ENCODE peak calls at places on chromosomes 1 and 21, in six cellular contexts. L is endothelial cell, D is mucosa of descending colon, J is AG10803, X is choroid plexus epithelial cell, R is astrocyte of the spinal cord. W is an unnamed sample.

GRCh38 chr21:45423201-45423955 is 18.4 kb downstream of the COL18A1 start:
- DNase-seq in J (no peak), L (no peak), R (no peak), X (no peak), D (peak), W (peak)

GRCh38 chr1:53362270-53362669 is 34.4 kb upstream of the LRP8 start:
- DNase-seq in D (no peak), X (no peak), L (no peak), J (no peak), R (no peak), W (peak)

GRCh38 chr1:171680339-171680738 is 27.9 kb upstream of the MYOC start:
- DNase-seq in J (no peak), D (no peak), R (no peak), L (no peak), X (no peak), W (no peak)

GRCh38 chr1:59043796-59044195 is 253.1 kb upstream of the FGGY start:
- DNase-seq in L (no peak), X (peak), D (peak), J (peak), R (peak), W (no peak)

GRCh38 chr1:80878343-80878742 is 922.4 kb upstream of the ADGRL2 start:
- DNase-seq in L (no peak), J (no peak), X (no peak), R (no peak), D (no peak), W (no peak)

GRCh38 chr1:229124471-229125198 is 146.3 kb upstream of the RAB4A start:
- DNase-seq in D (peak), R (no peak), X (no peak), L (no peak), J (no peak), W (no peak)

GRCh38 chr1:40797668-40798010 is 14.1 kb downstream of the KCNQ4 start:
- DNase-seq in L (no peak), D (no peak), R (no peak), X (no peak), J (no peak), W (no peak)

GRCh38 chr1:103144681-103145080 is 36.4 kb upstream of the COL11A1 start:
- DNase-seq in D (no peak), J (no peak), L (no peak), X (peak), R (peak), W (no peak)

GRCh38 chr1:202632241-202632640 is 78.0 kb downstream of the SYT2 start:
- DNase-seq in D (no peak), R (no peak), L (no peak), X (no peak), J (no peak), W (no peak)

GRCh38 chr1:155191904-155192303 is 15.8 kb downstream of the THBS3 start:
- DNase-seq in X (no peak), D (peak), L (no peak), R (no peak), J (no peak), W (no peak)

GRCh38 chr1:207672525-207673130 is 27.7 kb downstream of the CR1L start:
- DNase-seq in J (peak), R (peak), L (peak), D (no peak), X (peak), W (peak)

GRCh38 chr1:79043506-79043905 is 37.0 kb upstream of the ADGRL4 start:
- DNase-seq in L (no peak), J (peak), D (no peak), X (peak), R (no peak), W (no peak)

GRCh38 chr1:14809186-14809981 is 210.9 kb downstream of the KAZN start:
- DNase-seq in L (no peak), X (no peak), R (no peak), J (no peak), D (no peak), W (no peak)

GRCh38 chr1:4108341-4108740 is 208.3 kb upstream of the C1orf174 start:
- DNase-seq in R (no peak), X (no peak), J (no peak), D (no peak), L (no peak), W (no peak)

GRCh38 chr1:232114985-232115384 is 488.4 kb downstream of the DISC1 start:
- DNase-seq in L (no peak), R (no peak), J (no peak), X (no peak), D (no peak), W (no peak)

GRCh38 chr1:156281281-156282142 is 1.1 kb downstream of the SMG5 start:
- DNase-seq in L (no peak), X (peak), D (peak), R (peak), J (peak), W (no peak)

GRCh38 chr1:23611601-23612327 is 52.5 kb upstream of the ID3 start:
- DNase-seq in X (no peak), J (no peak), L (no peak), R (no peak), D (peak), W (no peak)

GRCh38 chr1:19646771-19647319 is 2.7 kb downstream of the NBL1 start:
- DNase-seq in L (no peak), J (no peak), X (no peak), R (no peak), D (no peak), W (no peak)

GRCh38 chr21:42097860-42098259 is 26.7 kb downstream of the UMODL1 start:
- DNase-seq in D (peak), R (peak), L (peak), X (peak), J (peak), W (no peak)

GRCh38 chr1:209250970-209251636 is 332.4 kb upstream of the CAMK1G start:
- DNase-seq in X (no peak), R (no peak), D (no peak), L (no peak), J (no peak), W (no peak)

GRCh38 chr1:9809122-9809521 is 14.6 kb downstream of the CLSTN1 start:
- DNase-seq in D (no peak), J (no peak), R (no peak), X (no peak), L (no peak), W (peak)

GRCh38 chr1:54407957-54408700 is 1.9 kb upstream of the SSBP3 start:
- DNase-seq in X (peak), D (no peak), J (peak), R (peak), L (no peak), W (peak)

GRCh38 chr1:167118188-167118587 is 24.3 kb downstream of the STYXL2 start:
- DNase-seq in D (no peak), J (no peak), L (no peak), R (no peak), X (no peak), W (no peak)

GRCh38 chr1:3504823-3505155 is 50.3 kb downstream of the ARHGEF16 start:
- DNase-seq in J (no peak), R (no peak), L (no peak), D (no peak), X (peak), W (no peak)

GRCh38 chr1:240803151-240803550 is 191.2 kb upstream of the GREM2 start:
- DNase-seq in R (peak), D (no peak), J (peak), X (peak), L (no peak), W (no peak)

GRCh38 chr1:154736840-154737239 is 128.9 kb upstream of the ADAR start:
- DNase-seq in R (peak), D (no peak), L (no peak), J (peak), X (peak), W (no peak)

GRCh38 chr1:235266325-235266724 is 61.7 kb downstream of the ARID4B start:
- DNase-seq in D (no peak), R (peak), J (peak), X (peak), L (no peak), W (no peak)

GRCh38 chr1:36448530-36449051 is 1.7 kb downstream of the OSCP1 start:
- DNase-seq in J (no peak), L (no peak), D (no peak), X (no peak), R (no peak), W (no peak)

GRCh38 chr1:21933397-21934248 is 3.5 kb downstream of the HSPG2 start:
- DNase-seq in J (no peak), R (no peak), L (peak), X (peak), D (peak), W (peak)

GRCh38 chr1:107434379-107434728 is 293.5 kb downstream of the NTNG1 start:
- DNase-seq in X (no peak), J (no peak), D (no peak), R (no peak), L (no peak), W (no peak)

GRCh38 chr1:165539306-165539705 is 4.5 kb upstream of the LRRC52 start:
- DNase-seq in R (no peak), D (no peak), J (peak), L (no peak), X (no peak), W (no peak)

GRCh38 chr1:198564716-198565115 is 24.2 kb upstream of the ATP6V1G3 start:
- DNase-seq in L (no peak), J (no peak), X (no peak), R (no peak), D (no peak), W (no peak)

GRCh38 chr1:186498695-186499389 is 37.9 kb upstream of the PDC start:
- DNase-seq in D (no peak), J (peak), L (no peak), R (peak), X (peak), W (no peak)

GRCh38 chr21:32463367-32463766 is 50.9 kb downstream of the EVA1C start:
- DNase-seq in D (no peak), J (peak), X (peak), L (no peak), R (peak), W (no peak)

GRCh38 chr1:170545476-170545875 is 13.5 kb downstream of the GORAB start:
- DNase-seq in R (peak), X (peak), D (no peak), L (no peak), J (peak), W (no peak)

GRCh38 chr21:35484856-35485255 is 435.8 kb upstream of the RUNX1 start:
- DNase-seq in D (no peak), X (no peak), L (no peak), J (no peak), R (no peak), W (no peak)

GRCh38 chr1:90925928-90926869 is 95.6 kb downstream of the ZNF644 start:
- DNase-seq in R (peak), J (peak), X (peak), L (no peak), D (no peak), W (peak)

GRCh38 chr1:95287078-95287477 is 53.1 kb downstream of the RWDD3 start:
- DNase-seq in X (peak), J (no peak), D (no peak), R (no peak), L (no peak), W (no peak)

DNA sequence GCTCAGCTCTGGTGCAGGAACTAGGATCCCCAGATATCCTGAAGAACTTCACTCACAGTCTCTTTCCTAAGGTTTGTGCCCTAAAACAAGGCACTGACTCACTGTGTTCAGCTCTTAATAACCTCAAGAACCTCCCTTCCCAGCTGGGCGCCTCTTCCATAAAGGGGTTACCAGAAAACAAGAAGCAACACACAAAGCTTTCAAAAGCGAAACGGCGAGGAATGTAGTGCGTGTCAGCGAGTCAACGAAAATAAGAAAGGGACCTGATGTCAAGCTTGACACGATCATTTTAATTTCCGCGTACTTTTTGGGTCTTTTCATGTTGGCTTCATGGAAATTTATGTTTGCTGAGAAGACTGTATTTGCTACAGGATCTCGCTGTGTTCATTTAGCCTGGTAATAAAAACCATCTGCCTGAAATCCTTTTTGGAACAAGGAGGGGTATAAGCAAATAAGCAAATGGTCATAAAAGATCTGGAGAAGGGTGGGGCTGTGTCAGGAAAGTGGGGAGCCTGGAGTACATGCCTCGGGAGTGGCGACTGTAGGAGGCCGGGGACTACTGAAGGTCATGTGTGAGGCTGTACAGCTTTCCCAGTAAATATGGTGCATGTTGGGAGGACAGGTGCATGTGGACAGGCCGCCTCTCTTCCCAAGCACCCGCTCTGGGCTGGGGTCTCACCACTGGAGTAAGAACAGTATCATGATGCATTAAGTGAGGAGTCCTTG is 11.4 kb upstream of the CLDN14 start:
- DNase-seq in D (peak), X (peak), L (no peak), R (peak), J (peak), W (no peak)
- TF ChIP-seq CTCF in D (no peak), X (no peak), L (no peak), R (no peak), J (no peak), W (no peak)

GRCh38 chr21:33479679-33480480 is at the start of gene TMEM50B:
- DNase-seq in R (peak), L (peak), J (peak), D (peak), X (peak), W (peak)
- TF ChIP-seq CTCF in R (peak), L (no peak), J (peak), D (peak), X (peak), W (peak)

DNA sequence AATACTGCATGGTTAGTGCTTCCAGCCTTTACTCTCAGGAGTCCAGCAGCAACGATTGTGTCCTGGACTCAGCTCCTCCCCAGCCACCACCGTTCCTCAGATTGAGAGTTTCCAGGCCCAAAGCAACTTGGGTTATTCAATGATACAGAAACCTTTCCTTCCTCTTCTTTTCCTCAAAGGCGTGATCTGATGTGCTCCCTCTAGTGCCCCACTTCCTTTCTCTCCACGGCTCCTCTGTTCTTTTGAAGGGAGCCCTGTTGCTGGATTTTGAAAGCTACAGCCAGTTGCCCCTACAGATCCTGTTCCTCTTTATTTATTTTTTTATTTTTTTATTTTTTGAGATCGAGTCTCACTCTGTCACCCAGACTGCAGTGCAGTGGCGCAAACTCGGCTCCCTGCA is 14.1 kb downstream of the CRP start:
- DNase-seq in X (no peak), D (no peak), R (no peak), J (no peak), L (no peak), W (no peak)
- TF ChIP-seq CTCF in X (no peak), D (no peak), R (no peak), J (no peak), L (no peak), W (peak)

GRCh38 chr1:27526569-27527222 is 36.7 kb upstream of the WASF2 start:
- DNase-seq in R (no peak), J (no peak), X (no peak), D (no peak), L (no peak), W (no peak)

GRCh38 chr1:27528701-27529637 is 39.0 kb upstream of the WASF2 start:
- DNase-seq in J (peak), D (peak), L (no peak), R (peak), X (peak), W (peak)

GRCh38 chr1:27527223-27527856 is 37.4 kb upstream of the WASF2 start:
- DNase-seq in J (peak), D (peak), L (peak), X (peak), R (peak), W (peak)

GRCh38 chr1:27529638-27530018 is 39.7 kb upstream of the WASF2 start:
- DNase-seq in L (no peak), R (no peak), D (no peak), X (no peak), J (no peak), W (no peak)

GRCh38 chr1:27527857-27528700 is 38.1 kb upstream of the WASF2 start:
- DNase-seq in R (no peak), J (no peak), X (no peak), D (peak), L (peak), W (peak)
- TF ChIP-seq CTCF in R (no peak), J (no peak), X (no peak), D (no peak), L (no peak), W (peak)

GRCh38 chr1:184078564-184079107 is 27.1 kb downstream of the TSEN15 start:
- DNase-seq in D (no peak), J (no peak), X (peak), R (no peak), L (no peak), W (no peak)

GRCh38 chr1:184069675-184070074 is 18.1 kb downstream of the TSEN15 start:
- DNase-seq in R (no peak), X (peak), L (no peak), D (no peak), J (peak), W (no peak)

GRCh38 chr1:184074383-184074782 is 22.9 kb downstream of the TSEN15 start:
- DNase-seq in X (no peak), J (no peak), L (no peak), D (no peak), R (no peak), W (no peak)

GRCh38 chr1:184075040-184076029 is 23.8 kb downstream of the TSEN15 start:
- DNase-seq in J (peak), X (peak), D (no peak), L (peak), R (peak), W (no peak)
- TF ChIP-seq CTCF in J (peak), X (peak), D (peak), L (peak), R (peak), W (peak)

DNA sequence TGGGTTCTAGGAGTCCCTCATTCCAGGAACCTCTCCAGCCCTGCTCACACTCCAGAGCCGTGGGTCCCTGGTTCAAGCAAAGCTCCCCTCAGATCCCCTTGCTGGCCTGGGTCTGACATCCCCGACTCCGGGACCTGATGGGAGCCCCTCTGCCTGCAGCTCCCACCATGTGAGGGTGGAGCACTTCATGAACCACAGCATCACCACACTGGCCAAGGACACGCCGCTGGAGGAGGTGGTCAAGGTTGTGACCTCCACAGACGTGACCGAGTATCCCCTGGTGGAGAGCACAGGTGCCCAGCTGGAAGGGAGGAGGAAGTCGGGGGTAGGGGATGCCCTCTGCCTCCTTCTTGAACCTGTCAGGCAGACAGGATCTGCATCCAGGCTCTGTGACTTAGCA is 9.7 kb downstream of the CLCNKA start:
- DNase-seq in D (no peak), L (no peak), X (no peak), R (no peak), J (no peak), W (no peak)
- TF ChIP-seq CTCF in D (no peak), L (no peak), X (no peak), R (no peak), J (no peak), W (no peak)

DNA sequence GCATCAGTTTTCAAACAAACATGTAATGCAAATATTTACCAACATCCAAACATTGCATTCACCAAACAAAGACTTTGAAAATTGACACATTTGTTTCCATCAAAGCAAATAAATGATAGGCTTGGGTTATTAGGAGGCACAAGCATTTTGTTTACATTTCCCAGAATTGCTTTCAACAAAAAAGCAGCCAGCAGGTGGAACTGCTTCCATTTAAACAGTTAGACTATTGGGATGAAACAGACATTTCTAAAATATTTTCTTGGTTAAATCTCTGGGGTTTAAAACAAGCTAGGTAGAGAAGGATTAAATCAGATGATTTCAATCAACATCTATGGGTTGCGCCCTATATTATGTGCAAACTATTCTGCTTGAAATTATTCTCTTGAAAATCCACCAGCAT is 1.4 kb upstream of the LEMD1 start:
- DNase-seq in L (no peak), X (no peak), D (no peak), J (no peak), R (no peak), W (no peak)
- TF ChIP-seq CTCF in L (no peak), X (no peak), D (no peak), J (no peak), R (no peak), W (peak)

DNA sequence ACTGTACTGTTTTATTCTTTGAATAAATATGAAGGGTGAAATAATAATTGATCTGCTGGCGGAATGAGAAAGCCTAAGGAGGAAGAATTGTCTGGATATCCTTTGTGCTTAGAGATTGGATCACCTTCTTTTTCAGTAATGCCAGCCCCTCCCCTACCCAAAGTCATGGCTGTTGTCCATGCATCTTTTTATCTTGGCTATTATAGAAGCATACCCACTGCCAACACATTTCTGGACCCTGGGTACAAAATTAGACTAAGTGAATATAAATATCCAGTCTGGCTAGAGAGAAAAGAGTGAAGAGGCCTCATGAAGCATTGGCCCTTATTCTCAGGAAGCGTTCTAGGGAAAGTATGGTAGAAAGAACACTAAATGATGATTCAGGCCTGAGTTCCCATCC is 28.1 kb downstream of the AK4 start:
- DNase-seq in R (no peak), D (no peak), X (no peak), J (no peak), L (no peak), W (no peak)
- TF ChIP-seq CTCF in R (no peak), D (no peak), X (no peak), J (no peak), L (no peak), W (no peak)

GRCh38 chr1:180623579-180624347 is 8.1 kb upstream of the XPR1 start:
- DNase-seq in R (peak), J (peak), D (no peak), L (peak), X (peak), W (peak)
- TF ChIP-seq CTCF in R (peak), J (peak), D (no peak), L (no peak), X (peak), W (peak)